ENCODE peak calls at places on chromosomes 3 and 15, in six cellular contexts. M is SK-N-SH, O is GM23338, Q is PC-3, S is HCT116, Y is neural progenitor cell. N is an unnamed sample.

GRCh38 chr15:63874616-63875015 is 40.9 kb upstream of the HERC1 start:
- DNase-seq in M (no peak), O (no peak), Q (no peak), S (no peak), Y (no peak), N (no peak)

GRCh38 chr3:137105277-137105977 is 147.6 kb downstream of the IL20RB start:
- DNase-seq in M (peak), O (peak), Q (peak), S (peak), Y (peak), N (peak)

GRCh38 chr3:26484140-26484539 is 138.4 kb upstream of the LRRC3B start:
- DNase-seq in M (peak), O (peak), Q (no peak), S (no peak), Y (peak), N (no peak)

GRCh38 chr15:77804210-77804609 is 171.5 kb upstream of the LINGO1 start:
- DNase-seq in M (no peak), O (peak), Q (no peak), S (no peak), Y (no peak), N (no peak)

GRCh38 chr3:48830660-48831190 is 16.9 kb downstream of the PRKAR2A start:
- DNase-seq in M (no peak), O (no peak), Q (no peak), S (no peak), Y (no peak), N (no peak)

GRCh38 chr3:172002512-172003078 is 36.8 kb upstream of the FNDC3B start:
- DNase-seq in M (no peak), O (no peak), Q (no peak), S (no peak), Y (no peak), N (no peak)

GRCh38 chr3:23662079-23662617 is 143.6 kb upstream of the UBE2E1 start:
- DNase-seq in M (no peak), O (no peak), Q (no peak), S (no peak), Y (no peak), N (no peak)

GRCh38 chr3:169774186-169774585 is 990 bp downstream of the MYNN start:
- DNase-seq in M (no peak), O (peak), Q (peak), S (no peak), Y (peak), N (no peak)

GRCh38 chr3:138089091-138089490 is 26.3 kb downstream of the DZIP1L start:
- DNase-seq in M (no peak), O (no peak), Q (peak), S (no peak), Y (no peak), N (no peak)

GRCh38 chr3:128468285-128468790 is 1.6 kb upstream of the DNAJB8 start:
- DNase-seq in M (peak), O (no peak), Q (no peak), S (no peak), Y (peak), N (no peak)

GRCh38 chr3:78906245-78906644 is 861.6 kb downstream of the ROBO1 start:
- DNase-seq in M (no peak), O (no peak), Q (no peak), S (no peak), Y (no peak), N (no peak)

GRCh38 chr15:46277994-46278885 is 643.4 kb downstream of the SQOR start:
- DNase-seq in M (peak), O (no peak), Q (no peak), S (no peak), Y (peak), N (no peak)

GRCh38 chr3:152559246-152559645 is 275.7 kb upstream of the P2RY1 start:
- DNase-seq in M (no peak), O (no peak), Q (no peak), S (no peak), Y (no peak), N (no peak)

GRCh38 chr3:177196473-177197040 is 725 bp downstream of the TBL1XR1 start:
- DNase-seq in M (peak), O (peak), Q (peak), S (no peak), Y (peak), N (peak)

GRCh38 chr15:71384501-71384900 is 269.2 kb downstream of the THSD4 start:
- DNase-seq in M (no peak), O (no peak), Q (no peak), S (no peak), Y (no peak), N (no peak)

GRCh38 chr3:64229903-64230302 is 4.6 kb upstream of the PRICKLE2 start:
- DNase-seq in M (no peak), O (no peak), Q (no peak), S (no peak), Y (no peak), N (no peak)

GRCh38 chr15:33612721-33613304 is 302.0 kb downstream of the RYR3 start:
- DNase-seq in M (no peak), O (peak), Q (no peak), S (no peak), Y (no peak), N (no peak)

GRCh38 chr15:50531763-50532162 is 14.7 kb downstream of the USP50 start:
- DNase-seq in M (no peak), O (no peak), Q (no peak), S (no peak), Y (no peak), N (no peak)

GRCh38 chr15:34684351-34684750 is 70.4 kb downstream of the GJD2 start:
- DNase-seq in M (no peak), O (no peak), Q (no peak), S (no peak), Y (no peak), N (no peak)

GRCh38 chr3:128491900-128492352 is 1.1 kb downstream of the GATA2 start:
- DNase-seq in M (no peak), O (no peak), Q (no peak), S (no peak), Y (no peak), N (no peak)

GRCh38 chr3:143192193-143192592 is 72.6 kb downstream of the CHST2 start:
- DNase-seq in M (no peak), O (no peak), Q (no peak), S (no peak), Y (no peak), N (no peak)

GRCh38 chr3:37182816-37183215 is 8.4 kb upstream of the LRRFIP2 start:
- DNase-seq in M (no peak), O (no peak), Q (no peak), S (no peak), Y (no peak), N (no peak)

GRCh38 chr3:37179144-37179967 is 5.0 kb upstream of the LRRFIP2 start:
- DNase-seq in M (no peak), O (no peak), Q (no peak), S (no peak), Y (no peak), N (no peak)

GRCh38 chr3:37183375-37183831 is 9.0 kb upstream of the LRRFIP2 start:
- DNase-seq in M (no peak), O (peak), Q (peak), S (peak), Y (no peak), N (no peak)

GRCh38 chr3:37181766-37182165 is 7.4 kb upstream of the LRRFIP2 start:
- DNase-seq in M (no peak), O (no peak), Q (peak), S (no peak), Y (no peak), N (no peak)

GRCh38 chr3:37183976-37184375 is 9.6 kb upstream of the LRRFIP2 start:
- DNase-seq in M (no peak), O (no peak), Q (no peak), S (no peak), Y (no peak), N (no peak)
- H3K27ac ChIP-seq in M (peak), O (no peak), Q (peak), S (peak), Y (no peak), N (no peak)

DNA sequence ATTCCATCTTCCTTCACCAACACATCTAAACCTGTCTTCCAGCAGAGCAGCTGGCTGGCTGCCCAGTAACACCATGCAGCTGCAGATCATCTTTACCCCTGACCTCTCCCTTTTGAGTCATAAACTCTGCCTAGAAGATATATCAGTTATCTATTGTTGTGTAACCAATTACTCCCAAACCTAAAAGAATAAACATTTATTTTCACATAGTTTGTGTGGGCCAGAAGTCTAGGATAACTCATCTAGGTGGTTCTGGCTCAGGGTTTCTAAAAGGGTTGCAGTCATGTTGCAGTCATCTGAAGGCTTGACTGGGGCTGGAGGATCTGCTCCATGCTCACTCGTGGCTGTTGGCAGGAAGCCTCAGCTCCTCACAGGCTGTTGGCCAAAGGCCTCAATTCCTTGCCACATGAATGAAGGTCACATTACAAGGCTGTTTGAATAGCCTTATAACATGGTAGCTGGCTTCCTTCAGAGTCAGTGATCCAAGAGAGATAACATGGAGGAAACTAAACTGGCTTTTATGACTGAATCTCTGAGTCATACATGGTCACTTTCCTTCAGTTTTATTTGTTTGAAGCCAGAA is 92.8 kb downstream of the GOLIM4 start:
- DNase-seq in M (no peak), O (no peak), Q (peak), S (no peak), Y (no peak), N (no peak)
- TF ChIP-seq EZH2phosphoT487 in M (no peak), O (no peak), Q (peak), S (no peak), Y (no peak), N (no peak)

GRCh38 chr3:160486459-160486869 is 36.9 kb upstream of the TRIM59 start:
- DNase-seq in M (peak), O (peak), Q (peak), S (peak), Y (peak), N (peak)

GRCh38 chr3:160481856-160482255 is 32.3 kb upstream of the TRIM59 start:
- DNase-seq in M (no peak), O (no peak), Q (no peak), S (no peak), Y (no peak), N (no peak)

GRCh38 chr3:160490166-160490565 is 40.6 kb upstream of the TRIM59 start:
- DNase-seq in M (no peak), O (no peak), Q (peak), S (no peak), Y (no peak), N (no peak)

GRCh38 chr3:160482796-160483195 is 33.2 kb upstream of the TRIM59 start:
- DNase-seq in M (no peak), O (no peak), Q (no peak), S (no peak), Y (no peak), N (no peak)

GRCh38 chr3:160485931-160486330 is 36.3 kb upstream of the TRIM59 start:
- DNase-seq in M (no peak), O (no peak), Q (no peak), S (no peak), Y (no peak), N (no peak)
- H3K4me3 ChIP-seq in M (no peak), O (no peak), Q (no peak), S (no peak), Y (no peak), N (no peak)

GRCh38 chr15:43516801-43517353 is 531 bp upstream of the MAP1A start:
- DNase-seq in M (peak), O (peak), Q (no peak), S (no peak), Y (no peak), N (no peak)
- H3K27ac ChIP-seq in M (peak), O (no peak), Q (no peak), S (no peak), Y (no peak), N (no peak)

DNA sequence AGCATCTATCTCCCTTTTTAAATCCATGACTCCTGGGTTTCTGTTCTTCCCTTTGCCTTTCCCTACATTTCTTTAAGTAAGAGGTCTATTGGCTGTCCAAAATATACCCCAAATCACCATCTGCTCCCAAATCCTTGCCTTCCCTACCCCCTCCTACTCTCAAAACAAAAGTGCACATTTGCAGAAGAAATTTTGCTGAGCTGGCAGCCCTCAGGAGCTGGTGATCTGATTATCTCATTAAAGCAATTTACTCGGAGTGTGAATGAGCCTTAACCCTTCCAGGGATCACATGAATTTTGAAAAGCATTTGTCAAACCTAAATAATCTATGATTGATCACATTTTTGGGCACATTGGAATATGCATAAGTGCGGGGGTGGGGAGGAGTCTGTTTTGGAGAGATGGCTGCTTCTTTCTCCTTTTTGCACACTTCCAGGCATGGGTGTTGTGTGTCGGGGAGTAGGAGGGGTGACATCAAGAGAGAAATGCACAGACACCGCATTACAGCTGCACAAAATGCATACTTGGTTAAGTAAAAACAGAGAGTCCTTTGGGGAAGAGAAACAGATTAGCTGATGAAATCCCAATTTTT is 892.6 kb downstream of the TUSC7 start:
- DNase-seq in M (no peak), O (no peak), Q (no peak), S (no peak), Y (no peak), N (no peak)
- TF ChIP-seq EZH2phosphoT487 in M (no peak), O (no peak), Q (no peak), S (no peak), Y (no peak), N (no peak)

DNA sequence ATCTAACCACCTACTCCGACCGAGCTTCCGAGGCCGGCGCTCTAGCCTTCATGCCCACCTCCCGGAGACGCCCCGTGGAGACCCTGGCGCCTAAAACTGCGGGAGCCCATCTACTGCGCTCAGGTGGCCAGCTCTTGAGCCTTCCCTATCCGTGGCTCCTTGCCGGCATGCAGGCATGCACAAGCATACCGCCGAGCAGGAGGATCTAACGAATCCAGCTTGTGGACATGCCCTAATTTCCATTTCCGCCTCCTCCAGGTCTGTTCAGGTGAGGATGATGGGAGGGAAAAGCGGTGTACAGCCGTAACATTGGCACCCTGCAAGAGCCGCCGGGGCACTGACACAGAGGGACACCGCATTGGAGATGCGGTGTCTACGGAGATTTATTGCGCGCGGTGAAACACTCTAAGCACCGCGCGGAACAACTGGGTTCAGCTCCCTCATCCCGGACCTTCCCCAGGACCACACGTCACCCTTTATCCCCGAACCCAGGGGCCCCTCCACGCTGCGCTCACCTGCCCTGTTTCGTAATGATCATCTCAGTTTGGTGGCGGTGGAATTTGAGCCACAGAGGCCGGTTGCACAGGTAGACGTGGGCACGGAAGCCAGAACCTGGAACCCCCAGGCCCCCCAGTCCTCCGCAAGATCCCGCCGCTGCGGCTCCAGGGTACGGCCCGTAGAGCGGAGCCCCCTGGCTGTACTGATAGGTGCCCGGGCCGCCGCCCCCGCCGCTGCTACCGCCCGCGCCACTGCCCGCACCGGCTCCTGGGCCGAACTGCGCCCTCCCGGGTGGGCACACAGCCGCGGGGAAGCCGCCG is 1.0 kb downstream of the EOMES start:
- DNase-seq in M (peak), O (peak), Q (peak), S (peak), Y (peak), N (no peak)
- H3K4me3 ChIP-seq in M (no peak), O (peak), Q (peak), S (peak), Y (peak), N (no peak)

N was measured in OCI-LY7.